ENCODE peak calls at places on chromosomes 3 and 15, in nine cellular contexts. T, I, L, X, M, R, J, A and V are unnamed samples.

GRCh38 chr3:156769661-156770654 is 56.2 kb upstream of the LEKR1 start:
- DNase-seq in T (no peak), I (no peak), L (no peak), X (no peak), M (no peak), R (no peak), J (no peak), A (no peak), V (no peak)

GRCh38 chr3:8984081-8984480 is 20.8 kb upstream of the RAD18 start:
- DNase-seq in T (no peak), I (no peak), L (no peak), X (no peak), M (no peak), R (no peak), J (no peak), A (no peak), V (no peak)

GRCh38 chr3:67719333-67719732 is 64.9 kb upstream of the SUCLG2 start:
- DNase-seq in T (no peak), I (no peak), L (peak), X (no peak), M (peak), R (no peak), J (no peak), A (no peak), V (no peak)

GRCh38 chr3:155404486-155404885 is 111.0 kb upstream of the STRIT1 start:
- DNase-seq in T (no peak), I (no peak), L (no peak), X (no peak), M (no peak), R (no peak), J (no peak), A (no peak), V (no peak)

GRCh38 chr3:40185029-40185695 is 124.3 kb upstream of the EIF1B start:
- DNase-seq in T (no peak), I (no peak), L (no peak), X (no peak), M (no peak), R (no peak), J (no peak), A (no peak), V (no peak)

GRCh38 chr15:67839358-67839928 is 402 bp downstream of the RNU6-1 start:
- DNase-seq in T (no peak), I (no peak), L (peak), X (no peak), M (no peak), R (no peak), J (no peak), A (peak), V (no peak)

GRCh38 chr3:157113832-157114505 is 46.0 kb downstream of the CCNL1 start:
- DNase-seq in T (no peak), I (no peak), L (no peak), X (no peak), M (no peak), R (no peak), J (no peak), A (no peak), V (no peak)

GRCh38 chr3:88291516-88291915 is 141.8 kb downstream of the C3orf38 start:
- DNase-seq in T (no peak), I (no peak), L (no peak), X (no peak), M (no peak), R (no peak), J (no peak), A (no peak), V (no peak)

GRCh38 chr3:153161138-153161713 is 800 bp upstream of the RAP2B start:
- DNase-seq in T (peak), I (peak), L (peak), X (peak), M (peak), R (peak), J (peak), A (peak), V (peak)

GRCh38 chr15:71530116-71530515 is 280.2 kb upstream of the NR2E3 start:
- DNase-seq in T (no peak), I (no peak), L (no peak), X (no peak), M (no peak), R (no peak), J (no peak), A (no peak), V (no peak)

GRCh38 chr3:183447206-183448001 is 19.0 kb upstream of the MCF2L2 start:
- DNase-seq in T (peak), I (peak), L (peak), X (peak), M (peak), R (peak), J (peak), A (peak), V (peak)

GRCh38 chr3:52405601-52406115 is 39.2 kb downstream of the SEMA3G start:
- DNase-seq in T (peak), I (no peak), L (no peak), X (no peak), M (no peak), R (no peak), J (no peak), A (no peak), V (no peak)

GRCh38 chr3:70021267-70021666 is 21.7 kb downstream of the SAMMSON start:
- DNase-seq in T (no peak), I (no peak), L (no peak), X (no peak), M (no peak), R (no peak), J (no peak), A (no peak), V (no peak)

GRCh38 chr3:160928183-160928718 is 172.2 kb downstream of the PPM1L start:
- DNase-seq in T (no peak), I (no peak), L (no peak), X (no peak), M (no peak), R (no peak), J (no peak), A (no peak), V (peak)

GRCh38 chr15:66017009-66017408 is 147.7 kb downstream of the RAB11A start:
- DNase-seq in T (no peak), I (no peak), L (no peak), X (no peak), M (no peak), R (no peak), J (no peak), A (no peak), V (no peak)

GRCh38 chr3:132134611-132135010 is 99.8 kb upstream of the CPNE4 start:
- DNase-seq in T (no peak), I (no peak), L (peak), X (no peak), M (peak), R (no peak), J (no peak), A (no peak), V (no peak)

GRCh38 chr3:54939591-54940300 is 11.9 kb upstream of the LRTM1 start:
- DNase-seq in T (no peak), I (no peak), L (peak), X (no peak), M (peak), R (no peak), J (no peak), A (no peak), V (no peak)

GRCh38 chr3:66480666-66481065 is 20.2 kb downstream of the LRIG1 start:
- DNase-seq in T (no peak), I (no peak), L (peak), X (no peak), M (no peak), R (no peak), J (no peak), A (no peak), V (no peak)

GRCh38 chr3:195888311-195888761 is 20.0 kb downstream of the TNK2 start:
- DNase-seq in T (no peak), I (no peak), L (no peak), X (no peak), M (no peak), R (no peak), J (no peak), A (no peak), V (no peak)

GRCh38 chr3:12984023-12984823 is 89.0 kb downstream of the IQSEC1 start:
- DNase-seq in T (peak), I (peak), L (peak), X (no peak), M (peak), R (peak), J (peak), A (no peak), V (peak)

GRCh38 chr15:69743091-69743490 is 290.5 kb downstream of the RPLP1 start:
- DNase-seq in T (no peak), I (no peak), L (no peak), X (no peak), M (no peak), R (no peak), J (no peak), A (no peak), V (no peak)

GRCh38 chr15:77682564-77682963 is 49.9 kb upstream of the LINGO1 start:
- DNase-seq in T (no peak), I (no peak), L (no peak), X (no peak), M (no peak), R (no peak), J (no peak), A (no peak), V (no peak)

GRCh38 chr15:42315435-42316020 is 42.3 kb upstream of the TMEM87A start:
- DNase-seq in T (no peak), I (no peak), L (no peak), X (no peak), M (no peak), R (no peak), J (no peak), A (no peak), V (no peak)

GRCh38 chr3:14914777-14915113 is 32.6 kb upstream of the NR2C2 start:
- DNase-seq in T (no peak), I (no peak), L (no peak), X (no peak), M (no peak), R (no peak), J (no peak), A (no peak), V (no peak)

GRCh38 chr3:29565236-29565635 is 284.4 kb downstream of the RBMS3 start:
- DNase-seq in T (no peak), I (no peak), L (no peak), X (no peak), M (no peak), R (no peak), J (no peak), A (no peak), V (no peak)

GRCh38 chr15:44298878-44299277 is 10.4 kb downstream of the GOLM2 start:
- DNase-seq in T (no peak), I (no peak), L (no peak), X (no peak), M (no peak), R (peak), J (no peak), A (no peak), V (no peak)

GRCh38 chr3:40911928-40912327 is 287.4 kb upstream of the CTNNB1 start:
- DNase-seq in T (no peak), I (no peak), L (no peak), X (no peak), M (no peak), R (no peak), J (no peak), A (no peak), V (no peak)

GRCh38 chr3:180680097-180680430 is 775 bp upstream of the CCDC39 start:
- DNase-seq in T (peak), I (no peak), L (peak), X (no peak), M (peak), R (peak), J (peak), A (no peak), V (peak)

GRCh38 chr3:134065252-134065651 is 35.5 kb upstream of the SLCO2A1 start:
- DNase-seq in T (no peak), I (no peak), L (no peak), X (no peak), M (no peak), R (no peak), J (no peak), A (no peak), V (no peak)

GRCh38 chr3:124360626-124361025 is 368.7 kb upstream of the ROPN1 start:
- DNase-seq in T (no peak), I (no peak), L (no peak), X (no peak), M (no peak), R (peak), J (no peak), A (no peak), V (no peak)

GRCh38 chr3:46286936-46287335 is 44.7 kb downstream of the CCR3 start:
- DNase-seq in T (no peak), I (no peak), L (no peak), X (no peak), M (no peak), R (no peak), J (no peak), A (no peak), V (no peak)

GRCh38 chr15:70158996-70159355 is 61.3 kb upstream of the TLE3 start:
- DNase-seq in T (no peak), I (no peak), L (no peak), X (no peak), M (no peak), R (no peak), J (no peak), A (no peak), V (no peak)

DNA sequence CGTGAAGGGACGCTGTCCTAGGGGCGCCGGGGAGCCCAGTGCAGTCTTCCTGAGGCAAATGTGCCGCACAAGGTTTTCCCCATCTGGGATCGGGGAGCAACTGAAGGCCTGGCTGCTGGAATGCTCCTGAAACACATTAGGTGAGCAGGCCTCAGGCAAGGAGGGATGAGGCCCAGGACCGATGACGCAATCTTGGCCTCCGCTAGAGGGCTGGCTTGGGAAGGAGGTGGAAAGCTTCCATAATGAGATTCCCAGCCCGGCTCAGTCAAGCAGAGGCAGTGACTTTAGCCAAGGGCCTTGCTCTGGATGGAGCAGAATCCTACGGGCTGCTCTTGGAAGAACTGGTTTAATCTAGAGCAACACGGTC is 50.8 kb downstream of the CPN2 start:
- DNase-seq in T (peak), I (peak), L (peak), X (peak), M (no peak), R (peak), J (peak), A (no peak), V (no peak)
- TF ChIP-seq CTCF in T (no peak), I (peak), L (no peak), X (peak), M (no peak), R (no peak), J (no peak), A (no peak), V (no peak)

DNA sequence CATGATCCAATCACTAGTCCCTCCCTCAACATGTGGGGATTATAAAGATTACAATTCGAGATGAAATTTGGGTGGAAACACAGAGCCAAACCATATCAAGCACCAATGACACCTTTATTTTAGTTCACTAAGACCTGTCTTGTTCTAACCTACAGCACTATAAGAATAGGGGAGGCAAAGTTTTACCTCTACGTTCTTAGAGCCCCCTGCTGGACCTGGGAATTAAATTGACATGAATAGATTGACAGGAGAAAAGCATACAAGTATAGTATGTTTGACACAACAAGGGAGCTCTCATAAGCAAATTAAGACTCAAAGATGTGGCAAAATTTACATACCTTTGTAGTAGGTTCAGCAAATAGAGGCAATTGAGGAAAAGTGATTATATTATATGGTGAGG is 974.4 kb upstream of the ALCAM start:
- DNase-seq in T (no peak), I (no peak), L (no peak), X (no peak), M (no peak), R (no peak), J (no peak), A (no peak), V (no peak)
- TF ChIP-seq CTCF in T (no peak), I (no peak), L (no peak), X (no peak), M (peak), R (no peak), J (no peak), A (no peak), V (no peak)

DNA sequence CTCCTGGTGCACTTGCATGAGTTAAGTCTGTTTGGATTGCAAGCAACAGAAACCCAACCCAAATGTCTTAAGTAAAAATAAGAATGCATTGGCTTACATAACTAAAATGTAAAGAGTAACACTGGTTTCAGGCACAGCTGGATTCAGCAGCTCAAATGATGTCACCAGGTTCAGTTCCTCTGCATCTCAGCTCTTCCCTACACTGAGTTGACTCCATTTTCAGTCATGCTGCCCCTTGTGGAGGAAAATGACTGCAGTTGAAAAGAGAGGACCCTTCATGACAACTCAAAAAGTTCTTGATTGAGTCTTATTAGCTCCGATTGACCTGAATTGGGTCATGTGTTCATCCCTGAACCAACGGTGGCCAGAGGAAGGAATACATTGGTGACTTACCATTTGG is 138.5 kb upstream of the ABI3BP start:
- DNase-seq in T (no peak), I (no peak), L (no peak), X (no peak), M (no peak), R (no peak), J (no peak), A (no peak), V (no peak)
- TF ChIP-seq CTCF in T (no peak), I (no peak), L (no peak), X (no peak), M (peak), R (no peak), J (no peak), A (no peak), V (no peak)

DNA sequence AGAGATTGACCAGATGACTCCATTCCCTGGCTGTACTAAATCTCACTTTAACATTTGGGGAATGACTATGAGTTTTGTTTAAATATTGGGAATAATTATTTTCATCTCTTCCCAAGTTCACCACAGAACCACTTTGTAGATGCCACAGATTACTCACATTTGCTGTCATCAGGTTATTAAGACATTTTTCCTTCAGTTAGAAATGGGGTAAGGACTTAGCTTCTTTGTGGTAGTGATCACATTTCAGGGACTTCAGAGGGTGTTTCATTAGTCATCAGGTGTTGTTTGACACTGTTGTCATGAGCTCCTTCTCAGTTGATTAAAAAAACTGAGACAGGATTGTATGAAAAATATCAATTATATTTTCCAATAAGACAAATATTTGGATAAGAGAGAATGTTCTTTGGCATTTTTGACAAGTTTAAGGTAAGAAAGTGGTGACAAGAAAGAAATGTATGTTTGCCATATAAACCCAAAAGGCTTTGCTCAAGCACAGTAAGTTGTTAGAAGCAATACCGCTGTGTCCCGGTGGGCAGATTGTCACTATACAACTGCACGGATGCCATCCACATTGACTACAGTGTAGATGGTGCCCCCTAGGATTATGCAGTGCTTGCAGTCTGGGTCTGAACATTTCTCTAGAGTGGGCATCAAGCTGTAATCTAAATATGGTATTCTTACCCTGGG is 22.3 kb downstream of the FBXL2 start:
- DNase-seq in T (no peak), I (no peak), L (peak), X (no peak), M (peak), R (no peak), J (no peak), A (no peak), V (no peak)
- TF ChIP-seq CTCF in T (no peak), I (no peak), L (peak), X (no peak), M (no peak), R (no peak), J (no peak), A (no peak), V (no peak)

GRCh38 chr3:137259709-137260108 is 301.9 kb downstream of the IL20RB start:
- DNase-seq in T (no peak), I (no peak), L (no peak), X (no peak), M (no peak), R (peak), J (peak), A (no peak), V (no peak)

GRCh38 chr3:137259089-137259488 is 301.3 kb downstream of the IL20RB start:
- DNase-seq in T (no peak), I (no peak), L (peak), X (no peak), M (no peak), R (no peak), J (no peak), A (no peak), V (no peak)

DNA sequence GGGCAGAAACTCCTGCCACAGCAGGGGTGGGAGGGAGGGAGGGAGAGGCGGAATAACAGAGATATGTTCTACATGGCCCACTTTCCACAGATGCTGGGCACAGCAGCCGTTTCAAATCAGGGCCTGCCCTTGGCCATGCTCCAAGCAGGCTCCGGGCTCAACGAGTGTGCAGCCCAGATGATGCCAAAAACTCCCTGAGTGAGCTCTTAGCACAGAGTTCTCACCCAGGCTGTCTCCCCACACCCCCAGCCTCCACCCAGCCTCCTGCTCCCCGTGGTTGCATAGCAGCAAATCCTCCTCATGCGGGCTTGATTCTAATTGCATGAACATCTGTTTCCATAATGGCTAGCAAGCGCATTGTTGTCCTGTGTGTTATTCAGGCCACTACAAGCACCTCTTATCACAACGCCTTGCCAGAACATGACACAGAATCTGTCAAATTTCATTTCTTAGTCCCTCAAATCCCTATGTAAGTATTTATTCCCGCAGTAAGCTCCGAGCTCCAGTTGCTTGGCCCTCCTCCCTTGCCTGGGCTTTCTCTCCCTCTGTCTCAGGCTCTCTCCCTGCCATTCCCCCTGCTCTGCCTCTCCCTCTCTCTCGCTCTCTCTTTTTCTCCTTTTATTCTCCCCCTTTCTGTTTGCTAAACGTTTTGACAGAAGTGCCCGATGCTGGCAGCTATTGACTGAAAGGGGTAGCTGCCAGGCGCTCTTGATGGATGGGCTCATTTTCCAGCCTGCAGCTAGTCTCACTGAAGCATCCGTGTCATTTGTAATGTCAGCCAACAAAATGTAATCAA is 306.4 kb downstream of the IL20RB start:
- DNase-seq in T (peak), I (no peak), L (no peak), X (no peak), M (no peak), R (no peak), J (no peak), A (no peak), V (no peak)
- TF ChIP-seq CTCF in T (no peak), I (no peak), L (no peak), X (no peak), M (no peak), R (no peak), J (no peak), A (no peak), V (no peak)